ENCODE peak calls at places on chromosomes 2 and 18, in nine cellular contexts. R is HFF-Myc, Z is GM12878, J is upper lobe of right lung, G is right lobe of liver, M is pancreas, T is tibial nerve, V is body of pancreas, X is fibroblast of lung. L is an unnamed sample.

GRCh38 chr2:118856978-118857676 is 9.7 kb upstream of the EN1 start:
- DNase-seq in T (no peak), G (no peak), J (peak; percentile 54), R (no peak), Z (no peak), X (no peak), M (no peak), V (no peak), L (no peak)

GRCh38 chr2:219124379-219125110 is 36.1 kb downstream of the NHEJ1 start:
- DNase-seq in Z (no peak), M (no peak), T (no peak), V (no peak), X (peak; percentile 66), J (no peak), R (no peak), G (no peak), L (no peak)

GRCh38 chr2:152573168-152573567 is 144.1 kb downstream of the PRPF40A start:
- DNase-seq in Z (peak; percentile 70), R (no peak), M (no peak), V (no peak), X (peak; percentile 81), T (no peak), G (no peak), J (no peak), L (peak; percentile 79)

GRCh38 chr2:161044095-161044874 is 115.9 kb upstream of the TANK start:
- DNase-seq in T (peak; percentile 15), X (no peak), R (no peak), G (no peak), Z (no peak), J (no peak), V (no peak), M (no peak), L (no peak)

GRCh38 chr2:39338502-39338901 is 94.7 kb upstream of the CDKL4 start:
- DNase-seq in T (no peak), R (no peak), X (no peak), V (no peak), M (no peak), Z (no peak), J (no peak), G (no peak), L (no peak)

GRCh38 chr18:9429662-9429993 is 45.7 kb upstream of the RALBP1 start:
- DNase-seq in R (no peak), G (no peak), Z (no peak), X (no peak), J (no peak), V (no peak), T (no peak), M (no peak), L (no peak)

GRCh38 chr2:2542966-2543555 is 212.0 kb upstream of the MYT1L start:
- DNase-seq in G (no peak), R (no peak), X (no peak), Z (no peak), T (no peak), J (no peak), M (no peak), V (no peak), L (no peak)

GRCh38 chr2:74525717-74526648 is at the start of gene DQX1:
- DNase-seq in G (no peak), J (no peak), V (no peak), T (no peak), R (no peak), Z (peak; percentile 49), X (no peak), M (no peak), L (no peak)

GRCh38 chr2:19355416-19355821 is 3.0 kb downstream of the OSR1 start:
- DNase-seq in R (no peak), X (no peak), J (no peak), T (no peak), V (no peak), Z (no peak), M (no peak), G (no peak), L (no peak)

GRCh38 chr2:19356545-19357382 is 1.7 kb downstream of the OSR1 start:
- DNase-seq in R (no peak), J (no peak), Z (no peak), T (no peak), G (no peak), V (no peak), M (no peak), X (no peak), L (no peak)

GRCh38 chr2:19354417-19355022 is 3.9 kb downstream of the OSR1 start:
- DNase-seq in T (no peak), J (no peak), V (no peak), X (no peak), M (no peak), G (no peak), R (no peak), Z (no peak), L (no peak)

GRCh38 chr2:19357383-19358241 is 811 bp downstream of the OSR1 start:
- DNase-seq in R (no peak), J (no peak), M (no peak), X (peak; percentile 20), G (no peak), Z (no peak), T (no peak), V (no peak), L (no peak)

DNA sequence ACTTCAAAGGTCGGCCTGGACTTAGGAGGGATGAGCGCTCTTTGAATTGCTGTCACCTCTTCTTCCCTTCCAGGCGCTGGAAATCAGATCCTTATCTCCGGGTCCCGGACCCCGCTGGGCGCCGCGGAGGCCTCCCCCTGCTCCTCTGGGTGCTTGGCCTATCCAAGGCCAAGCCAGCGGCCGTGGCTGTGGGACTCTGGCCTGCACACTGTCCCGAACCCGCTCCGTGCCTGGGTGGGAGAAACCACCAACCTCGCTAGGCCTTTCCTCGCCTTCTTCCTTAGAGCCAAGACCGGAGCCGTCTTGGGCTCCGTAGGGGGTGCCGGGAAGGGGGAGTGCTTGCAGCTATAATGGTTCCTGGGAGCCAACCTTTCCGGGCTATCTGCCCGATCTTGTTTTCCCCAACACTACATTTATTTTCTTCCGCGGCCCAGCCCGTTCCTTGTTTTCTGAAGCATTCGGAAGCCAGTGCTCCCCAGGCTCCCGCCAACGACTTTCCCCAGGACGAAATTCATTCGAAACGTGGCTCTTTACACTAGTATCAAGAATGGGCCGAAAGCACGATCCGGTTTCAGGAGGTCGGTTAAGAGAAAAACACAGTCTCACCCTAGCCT is 2.4 kb downstream of the OSR1 start:
- DNase-seq in R (no peak), G (no peak), J (no peak), T (no peak), V (no peak), Z (no peak), M (no peak), X (no peak), L (no peak)
- H3K4me3 ChIP-seq in R (peak overlapping the region; percentile 62), G (no peak overlapping the region), J (peak overlapping the region; percentile 56), T (peak overlapping the region; percentile 6), V (no peak overlapping the region), Z (no peak overlapping the region), M (peak overlapping the region; percentile 64), X (peak overlapping the region; percentile 76), L (peak overlapping the region; percentile 75)

GRCh38 chr2:236619910-236620612 is 50.4 kb downstream of the ACKR3 start:
- DNase-seq in Z (no peak), T (no peak), R (no peak), X (no peak), G (no peak), V (no peak), M (no peak), J (no peak), L (no peak)

GRCh38 chr2:236622660-236623059 is 53.0 kb downstream of the ACKR3 start:
- DNase-seq in J (peak; percentile 38), M (no peak), R (no peak), Z (no peak), T (no peak), V (no peak), G (no peak), X (no peak), L (no peak)

GRCh38 chr2:236623816-236624215 is 54.2 kb downstream of the ACKR3 start:
- DNase-seq in X (no peak), V (no peak), J (peak; percentile 16), G (no peak), T (no peak), M (no peak), Z (no peak), R (no peak), L (no peak)

GRCh38 chr2:236622201-236622600 is 52.6 kb downstream of the ACKR3 start:
- DNase-seq in T (no peak), J (peak; percentile 40), V (no peak), M (no peak), R (no peak), G (no peak), X (no peak), Z (no peak), L (no peak)

DNA sequence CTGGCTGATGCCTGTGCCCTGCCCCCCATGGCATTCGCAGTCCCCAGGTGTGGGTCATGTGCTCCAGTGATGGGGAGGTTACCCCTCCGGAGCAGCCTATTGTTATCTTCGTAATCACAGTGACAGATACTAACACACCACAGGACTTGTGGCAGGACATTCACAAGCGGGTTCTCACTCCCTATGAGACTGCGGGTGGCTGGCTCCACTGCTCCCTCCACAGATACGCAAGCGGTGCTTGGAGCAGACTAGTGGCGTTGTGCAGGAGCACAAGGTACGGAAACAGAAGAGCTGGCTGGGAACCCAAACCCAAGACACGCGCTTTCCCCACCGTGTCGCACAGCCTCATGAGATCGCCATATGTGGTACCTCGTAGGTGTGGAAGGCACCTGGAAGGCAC is 52.2 kb downstream of the ACKR3 start:
- DNase-seq in M (no peak), R (no peak), V (no peak), G (no peak), T (no peak), X (no peak), Z (no peak), J (peak; percentile 48), L (no peak)
- TF ChIP-seq CTCF in M (no peak), R (no peak), V (no peak), G (no peak), T (no peak), X (no peak), Z (no peak), J (no peak), L (no peak)

GRCh38 chr2:28377984-28378678 is 14.5 kb upstream of the FOSL2 start:
- DNase-seq in V (peak; percentile 79), M (peak; percentile 70), Z (no peak), X (no peak), G (peak; percentile 91), T (no peak), R (no peak), J (peak; percentile 76), L (no peak)
- H3K4me3 ChIP-seq in V (no peak overlapping the region), M (no peak overlapping the region), Z (no peak overlapping the region), X (no peak overlapping the region), G (no peak overlapping the region), T (no peak overlapping the region), R (no peak overlapping the region), J (no peak overlapping the region), L (no peak overlapping the region)

GRCh38 chr2:225463449-225463848 is 63.9 kb downstream of the NYAP2 start:
- DNase-seq in V (no peak), G (no peak), X (no peak), Z (no peak), R (no peak), T (no peak), J (no peak), M (no peak), L (no peak)

GRCh38 chr2:225465827-225466226 is 66.3 kb downstream of the NYAP2 start:
- DNase-seq in X (no peak), G (no peak), Z (no peak), V (no peak), R (no peak), T (no peak), M (no peak), J (no peak), L (no peak)

GRCh38 chr2:225466891-225467604 is 67.5 kb downstream of the NYAP2 start:
- DNase-seq in Z (no peak), R (no peak), M (no peak), G (no peak), T (no peak), X (peak; percentile 7), V (no peak), J (no peak), L (peak; percentile 26)

GRCh38 chr2:225464346-225465025 is 65.0 kb downstream of the NYAP2 start:
- DNase-seq in V (no peak), Z (no peak), T (no peak), J (no peak), R (no peak), X (no peak), G (no peak), M (no peak), L (no peak)

DNA sequence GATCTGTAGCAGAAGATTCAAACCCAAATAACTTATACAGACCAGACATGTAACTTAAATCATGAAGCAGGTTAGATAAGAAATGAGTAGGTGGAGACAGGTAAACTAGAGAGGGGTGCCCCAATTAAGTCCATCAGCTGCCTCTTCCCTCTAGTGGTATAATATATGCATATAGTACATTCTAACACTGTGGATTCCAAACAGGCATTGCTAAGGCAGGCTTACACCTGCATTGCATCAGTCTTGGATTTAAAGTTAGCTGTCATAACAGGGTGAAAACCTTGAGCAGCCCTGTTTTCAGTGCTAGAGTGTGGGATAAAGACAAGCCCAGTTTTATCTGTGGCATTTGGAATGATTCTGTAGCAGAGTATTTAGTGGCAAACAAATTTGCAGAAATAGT is 63.4 kb downstream of the NYAP2 start:
- DNase-seq in V (no peak), T (no peak), X (no peak), R (no peak), M (no peak), J (no peak), G (no peak), Z (no peak), L (no peak)
- TF ChIP-seq CTCF in V (no peak), T (no peak), X (no peak), R (no peak), M (no peak), J (no peak), G (no peak), Z (no peak), L (no peak)

L was measured in epithelial cell of proximal tubule.